ENCODE peak calls at places on chromosomes 2 and 18, in four cellular contexts. E is A549, M is astrocyte, L is uterus. C is an unnamed sample.

GRCh38 chr2:675051-675450 is 2.2 kb downstream of the TMEM18 start:
- DNase-seq in E (no peak), M (no peak), L (no peak), C (no peak)

GRCh38 chr2:111122631-111123421 is 2.1 kb downstream of the BCL2L11 start:
- DNase-seq in E (peak), M (peak), L (peak), C (peak)

GRCh38 chr2:65475000-65475399 is 42.6 kb upstream of the SPRED2 start:
- DNase-seq in E (no peak), M (no peak), L (no peak), C (no peak)

GRCh38 chr2:232537079-232537478 is 2.4 kb upstream of the CHRNG start:
- DNase-seq in E (no peak), M (no peak), L (no peak), C (no peak)

GRCh38 chr2:225889452-225889851 is 489.9 kb downstream of the NYAP2 start:
- DNase-seq in E (peak), M (peak), L (no peak), C (peak)

GRCh38 chr2:10135296-10136089 is 13.0 kb downstream of the RRM2 start:
- DNase-seq in E (no peak), M (no peak), L (no peak), C (peak)

GRCh38 chr2:46162329-46162870 is 134.8 kb upstream of the EPAS1 start:
- DNase-seq in E (no peak), M (no peak), L (no peak), C (no peak)

GRCh38 chr18:2889761-2890192 is 43.0 kb downstream of the EMILIN2 start:
- DNase-seq in E (no peak), M (peak), L (no peak), C (no peak)

GRCh38 chr2:54632733-54633692 is 90.4 kb upstream of the EML6 start:
- DNase-seq in E (peak), M (peak), L (no peak), C (peak)

GRCh38 chr2:240412211-240412830 is 23.1 kb upstream of the GPC1 start:
- DNase-seq in E (no peak), M (no peak), L (peak), C (no peak)

GRCh38 chr2:173264603-173265366 is 89.9 kb upstream of the CDCA7 start:
- DNase-seq in E (no peak), M (no peak), L (no peak), C (no peak)

GRCh38 chr2:177551989-177552413 is 159.4 kb downstream of the AGPS start:
- DNase-seq in E (no peak), M (no peak), L (no peak), C (no peak)

GRCh38 chr2:221517362-221518121 is 54.6 kb downstream of the EPHA4 start:
- DNase-seq in E (no peak), M (peak), L (no peak), C (peak)

GRCh38 chr18:74506405-74507119 is 10.4 kb downstream of the CNDP2 start:
- DNase-seq in E (no peak), M (no peak), L (peak), C (peak)

GRCh38 chr2:171711351-171711750 is 24.1 kb downstream of the DYNC1I2 start:
- DNase-seq in E (no peak), M (peak), L (no peak), C (peak)

GRCh38 chr2:224287533-224287932 is 114.4 kb downstream of the FAM124B start:
- DNase-seq in E (no peak), M (no peak), L (no peak), C (no peak)

GRCh38 chr18:36128907-36129299 is 237 bp downstream of the SLC39A6 start:
- DNase-seq in E (no peak), M (no peak), L (no peak), C (no peak)

GRCh38 chr2:171404258-171404657 is 29.5 kb downstream of the METTL8 start:
- DNase-seq in E (peak), M (peak), L (no peak), C (peak)

GRCh38 chr18:55737781-55738468 is 149.9 kb upstream of the TCF4 start:
- DNase-seq in E (no peak), M (no peak), L (no peak), C (no peak)

GRCh38 chr2:168114619-168115018 is 132.8 kb downstream of the STK39 start:
- DNase-seq in E (no peak), M (no peak), L (no peak), C (no peak)

GRCh38 chr2:234496835-234497591 is at the start of gene ARL4C:
- DNase-seq in E (no peak), M (peak), L (peak), C (peak)

GRCh38 chr18:59143441-59143840 is 3.8 kb downstream of the SEC11C start:
- DNase-seq in E (no peak), M (no peak), L (no peak), C (no peak)

GRCh38 chr18:25349926-25350560 is 1.9 kb downstream of the ZNF521 start:
- DNase-seq in E (no peak), M (no peak), L (peak), C (peak)

GRCh38 chr2:230244211-230244610 is 18.7 kb downstream of the SP140 start:
- DNase-seq in E (no peak), M (no peak), L (no peak), C (peak)

GRCh38 chr2:1140389-1141003 is 189.8 kb downstream of the SNTG2 start:
- DNase-seq in E (peak), M (no peak), L (no peak), C (no peak)

GRCh38 chr2:164621761-164622105 is 451 bp upstream of the GRB14 start:
- DNase-seq in E (peak), M (no peak), L (no peak), C (no peak)

GRCh38 chr18:21740724-21741510 is at the start of gene MIB1:
- DNase-seq in E (peak), M (no peak), L (peak), C (no peak)

GRCh38 chr2:135962401-135963138 is 22.9 kb downstream of the DARS1 start:
- DNase-seq in E (no peak), M (peak), L (no peak), C (no peak)

GRCh38 chr2:234631896-234632514 is 135.1 kb upstream of the ARL4C start:
- DNase-seq in E (no peak), M (no peak), L (no peak), C (no peak)

GRCh38 chr2:232418466-232419244 is 12.0 kb downstream of the ALPG start:
- DNase-seq in E (no peak), M (peak), L (no peak), C (peak)

GRCh38 chr2:120109186-120110061 is 96.5 kb downstream of the EPB41L5 start:
- DNase-seq in E (peak), M (peak), L (no peak), C (peak)

DNA sequence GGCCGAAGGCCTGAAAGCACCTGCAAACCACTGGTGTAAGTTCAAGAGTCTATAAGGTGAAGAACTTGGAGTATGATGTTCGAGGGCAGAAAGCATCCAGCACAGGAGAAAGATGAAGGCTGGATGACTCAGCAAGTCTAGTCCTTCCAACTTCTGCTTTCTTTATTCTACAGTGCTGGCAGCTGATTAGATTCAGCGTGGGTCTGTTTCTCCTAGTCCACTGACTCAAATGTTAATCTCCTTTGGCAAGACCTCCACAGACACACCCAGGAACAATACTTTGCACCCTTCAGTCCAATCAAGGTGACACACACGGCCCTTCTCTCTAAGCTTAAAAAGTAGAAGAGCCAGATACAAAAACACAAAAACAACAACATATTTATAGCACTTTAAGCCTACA is 43.4 kb downstream of the NMS start:
- DNase-seq in E (no peak), M (no peak), L (no peak), C (no peak)
- TF ChIP-seq CTCF in E (no peak), M (no peak), L (no peak), C (no peak)

GRCh38 chr2:127024769-127025356 is 82.1 kb downstream of the BIN1 start:
- DNase-seq in E (peak), M (peak), L (peak), C (peak)
- H3K4me3 ChIP-seq in E (peak), M (peak), L (peak), C (peak)

GRCh38 chr2:25246558-25247290 is 78.3 kb upstream of the POMC start:
- DNase-seq in E (no peak), M (no peak), L (no peak), C (no peak)
- TF ChIP-seq CTCF in E (no peak), M (no peak), L (no peak), C (no peak)

GRCh38 chr2:64453710-64454315 is at the start of gene LGALSL:
- DNase-seq in E (peak), M (peak), L (no peak), C (peak)

GRCh38 chr2:64454316-64455030 is 511 bp downstream of the LGALSL start:
- DNase-seq in E (peak), M (peak), L (peak), C (peak)

GRCh38 chr2:64455031-64455332 is 1.0 kb downstream of the LGALSL start:
- DNase-seq in E (no peak), M (no peak), L (no peak), C (no peak)

GRCh38 chr2:64456298-64456697 is 2.3 kb downstream of the LGALSL start:
- DNase-seq in E (no peak), M (no peak), L (no peak), C (no peak)

DNA sequence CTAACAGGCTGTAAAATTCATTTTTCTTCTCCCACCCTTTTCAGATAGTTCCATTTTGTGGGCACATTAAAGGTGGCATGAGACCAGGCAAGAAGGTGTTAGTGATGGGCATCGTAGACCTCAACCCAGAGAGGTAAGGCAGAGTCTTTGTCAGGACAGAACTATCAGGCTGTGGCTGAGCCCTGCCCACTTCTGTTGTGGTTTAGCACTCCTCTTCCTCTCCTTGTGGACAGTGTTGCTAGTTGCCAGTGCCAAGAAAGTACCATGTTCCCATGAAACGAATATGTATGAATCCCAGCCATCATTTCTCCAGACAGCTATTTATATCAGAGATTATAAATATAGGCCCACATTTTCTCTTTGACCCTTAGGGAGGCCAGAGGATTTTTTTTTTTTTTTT is 1.6 kb downstream of the LGALSL start:
- DNase-seq in E (peak), M (no peak), L (no peak), C (no peak)
- H3K4me3 ChIP-seq in E (no peak), M (no peak), L (no peak), C (no peak)

C was measured in foreskin fibroblast.